ENCODE peak calls at places on chromosomes 1 and 21, in four cellular contexts. One of them, this sample, is unnamed.

GRCh38 chr1:227744668-227745067 is 9.4 kb downstream of the SNAP47 start:
- DNase-seq in K562: no peak
- DNase-seq in GM12878: no peak
- DNase-seq in H1: no peak
- DNase-seq in this sample: no peak

GRCh38 chr1:2466834-2467554 is 9.1 kb upstream of the PLCH2 start:
- DNase-seq in K562: peak
- DNase-seq in GM12878: no peak
- DNase-seq in H1: peak
- DNase-seq in this sample: no peak

GRCh38 chr1:170545476-170545875 is 13.5 kb downstream of the GORAB start:
- DNase-seq in K562: no peak
- DNase-seq in GM12878: no peak
- DNase-seq in H1: no peak
- DNase-seq in this sample: no peak

GRCh38 chr1:156413310-156414246 is 44.6 kb downstream of the RHBG start:
- DNase-seq in K562: no peak
- DNase-seq in GM12878: no peak
- DNase-seq in H1: no peak
- DNase-seq in this sample: no peak

GRCh38 chr21:45386728-45387371 is 18.1 kb upstream of the COL18A1 start:
- DNase-seq in K562: peak
- DNase-seq in GM12878: no peak
- DNase-seq in H1: no peak
- DNase-seq in this sample: no peak

GRCh38 chr1:214416417-214417212 is 134.8 kb downstream of the PTPN14 start:
- DNase-seq in K562: no peak
- DNase-seq in GM12878: no peak
- DNase-seq in H1: no peak
- DNase-seq in this sample: no peak

GRCh38 chr1:234845097-234845660 is 235.2 kb upstream of the IRF2BP2 start:
- DNase-seq in K562: no peak
- DNase-seq in GM12878: peak
- DNase-seq in H1: no peak
- DNase-seq in this sample: no peak

GRCh38 chr1:9084883-9085282 is 15.4 kb upstream of the SLC2A5 start:
- DNase-seq in K562: no peak
- DNase-seq in GM12878: no peak
- DNase-seq in H1: no peak
- DNase-seq in this sample: no peak

GRCh38 chr1:36222481-36223372 is 1.5 kb upstream of the THRAP3 start:
- DNase-seq in K562: no peak
- DNase-seq in GM12878: no peak
- DNase-seq in H1: no peak
- DNase-seq in this sample: no peak

GRCh38 chr1:246161626-246162025 is 345.5 kb downstream of the SMYD3 start:
- DNase-seq in K562: no peak
- DNase-seq in GM12878: no peak
- DNase-seq in H1: no peak
- DNase-seq in this sample: no peak

GRCh38 chr1:112312879-112313278 is 83.1 kb upstream of the CTTNBP2NL start:
- DNase-seq in K562: no peak
- DNase-seq in GM12878: no peak
- DNase-seq in H1: no peak
- DNase-seq in this sample: no peak

DNA sequence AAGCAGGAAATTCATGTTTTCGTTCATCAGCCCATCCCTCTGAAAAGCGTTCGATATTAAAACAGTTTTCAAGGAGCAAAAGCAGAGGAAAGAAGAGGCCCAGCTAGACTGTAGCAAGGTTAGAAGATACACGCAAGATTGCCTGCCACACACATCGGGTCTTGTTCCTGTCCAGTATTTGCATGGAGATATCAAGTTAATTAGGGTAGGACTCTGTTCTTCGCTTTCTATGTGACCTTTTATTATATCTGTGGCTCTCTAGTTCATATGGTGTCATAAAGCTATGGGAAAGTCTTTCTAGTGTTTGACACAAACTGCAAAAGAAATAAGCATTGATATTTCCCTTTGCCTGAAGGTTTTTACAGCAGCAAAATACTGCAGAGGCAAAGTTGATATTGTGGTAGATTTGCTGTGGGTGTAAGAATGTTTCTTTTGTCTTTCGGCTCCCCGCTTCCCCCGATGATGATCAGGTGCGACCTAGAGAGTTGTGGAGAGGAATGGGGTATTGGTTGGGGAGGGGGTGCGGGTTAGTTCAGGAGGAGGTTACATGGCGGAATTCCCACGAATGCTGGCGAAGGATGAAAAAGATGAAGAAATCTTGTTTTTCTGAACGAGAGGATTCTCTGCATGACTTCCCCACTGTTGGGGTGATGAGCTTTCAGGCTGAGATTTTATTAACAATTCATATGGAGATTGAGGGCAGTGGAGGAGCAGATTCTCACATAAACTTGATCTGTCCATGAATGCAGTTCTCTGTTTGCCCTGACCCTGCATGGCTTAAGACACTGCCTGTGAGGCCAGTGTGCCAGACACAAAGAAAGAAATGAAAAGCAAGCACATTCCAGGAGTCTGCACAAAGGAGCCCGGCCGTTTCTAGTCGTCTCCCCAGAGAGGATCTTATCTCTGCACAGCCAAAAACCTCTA is 550.1 kb downstream of the USP25 start:
- DNase-seq in K562: no peak
- DNase-seq in GM12878: no peak
- DNase-seq in H1: peak
- DNase-seq in this sample: no peak
- H3K4me2 ChIP-seq in K562: no peak
- H3K4me2 ChIP-seq in GM12878: no peak
- H3K4me2 ChIP-seq in H1: peak
- H3K4me2 ChIP-seq in this sample: no peak

GRCh38 chr21:36113647-36114428 is 21.0 kb upstream of the CBR3 start:
- DNase-seq in K562: no peak
- DNase-seq in GM12878: no peak
- DNase-seq in H1: no peak
- DNase-seq in this sample: peak
- TF ChIP-seq ATF2 in K562: no peak
- TF ChIP-seq ATF2 in GM12878: no peak
- TF ChIP-seq ATF2 in H1: no peak
- TF ChIP-seq ATF2 in this sample: no peak

DNA sequence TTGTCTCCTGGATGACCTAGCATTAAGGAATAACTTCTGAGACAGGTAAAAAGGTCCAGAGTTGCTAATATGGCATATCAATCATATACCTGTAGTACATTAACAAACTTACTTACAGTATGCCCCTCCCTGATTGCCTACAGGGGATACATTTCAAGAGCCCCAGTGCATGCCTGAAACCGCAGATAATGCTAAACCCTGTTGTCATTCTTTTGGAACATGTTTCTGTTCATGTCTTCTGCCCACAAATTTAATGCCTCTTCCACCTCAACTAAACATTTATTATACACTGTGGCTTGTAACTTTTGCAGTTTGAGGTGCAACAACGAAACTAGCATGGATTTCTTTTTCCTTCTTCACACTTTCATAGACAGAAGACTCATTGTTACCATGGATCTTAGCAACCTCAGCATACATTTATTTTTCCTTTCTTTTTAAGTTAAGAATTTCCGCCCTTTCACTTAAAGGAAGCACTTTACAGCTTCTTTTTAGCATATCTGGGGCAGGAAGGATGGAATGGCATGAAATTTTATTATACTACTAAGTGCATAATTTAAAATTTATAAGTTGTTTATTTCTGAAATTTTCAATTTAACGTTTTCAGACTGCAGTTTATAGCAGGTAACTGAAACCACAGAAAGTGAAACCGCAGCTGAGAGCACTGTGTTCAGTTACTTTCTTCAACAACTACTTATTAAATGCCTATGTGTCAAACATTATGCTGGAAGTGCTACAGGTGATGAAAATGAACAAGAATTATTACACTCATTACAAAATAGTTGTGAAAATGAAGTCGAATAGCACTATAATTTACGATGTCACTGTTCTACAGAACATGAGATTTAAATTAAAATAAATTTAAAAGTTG is 25.3 kb downstream of the F13B start:
- DNase-seq in K562: no peak
- DNase-seq in GM12878: no peak
- DNase-seq in H1: no peak
- DNase-seq in this sample: no peak
- H3K4me2 ChIP-seq in K562: no peak
- H3K4me2 ChIP-seq in GM12878: peak
- H3K4me2 ChIP-seq in H1: no peak
- H3K4me2 ChIP-seq in this sample: no peak

GRCh38 chr1:52726265-52727113 is at the start of gene ZYG11B:
- DNase-seq in K562: peak
- DNase-seq in GM12878: peak
- DNase-seq in H1: peak
- DNase-seq in this sample: peak

GRCh38 chr1:52727956-52728656 is 1.9 kb downstream of the ZYG11B start:
- DNase-seq in K562: no peak
- DNase-seq in GM12878: no peak
- DNase-seq in H1: no peak
- DNase-seq in this sample: no peak

GRCh38 chr1:52723260-52723659 is 3.0 kb upstream of the ZYG11B start:
- DNase-seq in K562: no peak
- DNase-seq in GM12878: no peak
- DNase-seq in H1: no peak
- DNase-seq in this sample: no peak

GRCh38 chr1:52725903-52726264 is 369 bp upstream of the ZYG11B start:
- DNase-seq in K562: no peak
- DNase-seq in GM12878: peak
- DNase-seq in H1: no peak
- DNase-seq in this sample: no peak

GRCh38 chr1:52727114-52727586 is 897 bp downstream of the ZYG11B start:
- DNase-seq in K562: peak
- DNase-seq in GM12878: no peak
- DNase-seq in H1: no peak
- DNase-seq in this sample: no peak
- TF ChIP-seq ATF2 in K562: no peak
- TF ChIP-seq ATF2 in GM12878: no peak
- TF ChIP-seq ATF2 in H1: no peak
- TF ChIP-seq ATF2 in this sample: no peak

GRCh38 chr1:16189003-16189402 is 23.4 kb downstream of the ARHGEF19 start:
- DNase-seq in K562: no peak
- DNase-seq in GM12878: no peak
- DNase-seq in H1: no peak
- DNase-seq in this sample: no peak
- H3K4me2 ChIP-seq in K562: peak
- H3K4me2 ChIP-seq in GM12878: no peak
- H3K4me2 ChIP-seq in H1: no peak
- H3K4me2 ChIP-seq in this sample: peak

GRCh38 chr1:42924249-42925131 is 34.2 kb downstream of the SLC2A1 start:
- DNase-seq in K562: peak
- DNase-seq in GM12878: peak
- DNase-seq in H1: peak
- DNase-seq in this sample: peak

GRCh38 chr1:42923367-42924248 is 35.1 kb downstream of the SLC2A1 start:
- DNase-seq in K562: peak
- DNase-seq in GM12878: no peak
- DNase-seq in H1: no peak
- DNase-seq in this sample: no peak

GRCh38 chr1:42925132-42925769 is 33.4 kb downstream of the SLC2A1 start:
- DNase-seq in K562: no peak
- DNase-seq in GM12878: no peak
- DNase-seq in H1: peak
- DNase-seq in this sample: no peak

GRCh38 chr1:42926235-42926869 is 32.3 kb downstream of the SLC2A1 start:
- DNase-seq in K562: no peak
- DNase-seq in GM12878: no peak
- DNase-seq in H1: no peak
- DNase-seq in this sample: no peak

GRCh38 chr1:42922687-42923366 is 35.8 kb downstream of the SLC2A1 start:
- DNase-seq in K562: peak
- DNase-seq in GM12878: peak
- DNase-seq in H1: peak
- DNase-seq in this sample: peak
- TF ChIP-seq ATF2 in K562: no peak
- TF ChIP-seq ATF2 in GM12878: no peak
- TF ChIP-seq ATF2 in H1: no peak
- TF ChIP-seq ATF2 in this sample: no peak

DNA sequence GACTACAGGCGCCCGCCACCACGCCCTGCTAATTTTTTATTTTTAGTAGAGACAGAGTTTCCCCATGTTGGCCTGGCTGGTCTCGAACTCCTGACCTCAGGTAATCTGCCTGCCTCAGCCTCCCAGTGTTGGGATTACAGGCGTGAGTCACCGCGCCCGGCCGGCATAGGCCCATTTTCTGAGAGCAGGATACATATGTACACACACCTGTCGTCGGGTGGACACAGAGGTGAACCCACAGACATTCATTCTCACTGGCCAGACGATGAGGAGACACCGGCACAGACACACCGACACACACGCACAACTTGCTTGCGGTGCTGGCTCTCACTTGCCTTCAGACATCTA is 664 bp downstream of the PTCH2 start:
- DNase-seq in K562: no peak
- DNase-seq in GM12878: no peak
- DNase-seq in H1: no peak
- DNase-seq in this sample: no peak
- H3K4me2 ChIP-seq in K562: peak
- H3K4me2 ChIP-seq in GM12878: peak
- H3K4me2 ChIP-seq in H1: peak
- H3K4me2 ChIP-seq in this sample: peak

GRCh38 chr1:54253480-54253879 is 53.5 kb downstream of the MRPL37 start:
- DNase-seq in K562: no peak
- DNase-seq in GM12878: no peak
- DNase-seq in H1: no peak
- DNase-seq in this sample: no peak
- TF ChIP-seq ATF2 in K562: no peak
- TF ChIP-seq ATF2 in GM12878: no peak
- TF ChIP-seq ATF2 in H1: no peak
- TF ChIP-seq ATF2 in this sample: no peak